ENCODE peak calls at places on chromosomes 2 and 18, in five cellular contexts. V is GM12878, U is K562, R is HepG2, A is H1. F is an unnamed sample.

GRCh38 chr2:237456200-237456731 is 30.8 kb upstream of the MLPH start:
- DNase-seq in A (no peak), R (no peak), U (no peak), V (no peak), F (no peak)

GRCh38 chr2:222982010-222982908 is 69.7 kb upstream of the KCNE4 start:
- DNase-seq in R (peak), A (no peak), U (no peak), V (no peak), F (peak)

GRCh38 chr18:76168206-76168605 is 326.8 kb downstream of the ZNF516 start:
- DNase-seq in A (no peak), R (no peak), V (no peak), U (no peak), F (no peak)

GRCh38 chr2:207163053-207163814 is 2.5 kb downstream of the KLF7 start:
- DNase-seq in A (no peak), V (no peak), R (peak), U (no peak), F (peak)

GRCh38 chr2:48424866-48425265 is 105.1 kb upstream of the STON1 start:
- DNase-seq in A (no peak), V (no peak), U (no peak), R (no peak), F (no peak)

GRCh38 chr2:42813773-42814172 is 21.4 kb upstream of the HAAO start:
- DNase-seq in R (no peak), A (no peak), U (no peak), V (no peak), F (no peak)

GRCh38 chr2:190948671-190949070 is 65.3 kb downstream of the STAT1 start:
- DNase-seq in U (no peak), V (no peak), R (no peak), A (no peak), F (no peak)

GRCh38 chr2:107062599-107063196 is 176.7 kb upstream of the ST6GAL2 start:
- DNase-seq in A (no peak), V (no peak), R (peak), U (no peak), F (peak)

GRCh38 chr18:10265560-10266235 is 188.7 kb upstream of the APCDD1 start:
- DNase-seq in R (no peak), A (no peak), U (no peak), V (no peak), F (no peak)

GRCh38 chr2:175003875-175004729 is 1.1 kb downstream of the CHN1 start:
- DNase-seq in A (no peak), R (no peak), U (no peak), V (no peak), F (peak)

GRCh38 chr18:46310258-46310657 is 206.1 kb downstream of the HAUS1 start:
- DNase-seq in R (no peak), A (no peak), U (no peak), V (no peak), F (no peak)

GRCh38 chr2:23028106-23028505 is 356.9 kb upstream of the KLHL29 start:
- DNase-seq in A (no peak), V (no peak), U (no peak), R (peak), F (no peak)

GRCh38 chr2:236051803-236052202 is 116.4 kb downstream of the GBX2 start:
- DNase-seq in U (no peak), A (no peak), V (no peak), R (no peak), F (no peak)

GRCh38 chr2:205473791-205474190 is 208.5 kb upstream of the NRP2 start:
- DNase-seq in V (no peak), R (no peak), U (no peak), A (no peak), F (no peak)

GRCh38 chr2:5940596-5941535 is 248.7 kb downstream of the SOX11 start:
- DNase-seq in V (no peak), U (no peak), A (no peak), R (no peak), F (no peak)

GRCh38 chr2:223797073-223797472 is 40.3 kb downstream of the AP1S3 start:
- DNase-seq in U (no peak), V (no peak), R (no peak), A (no peak), F (no peak)

GRCh38 chr2:33291278-33292013 is 185.0 kb upstream of the RASGRP3 start:
- DNase-seq in R (peak), U (no peak), V (no peak), A (no peak), F (no peak)

GRCh38 chr2:135056790-135057189 is 4.7 kb downstream of the RAB3GAP1 start:
- DNase-seq in A (no peak), V (no peak), U (no peak), R (no peak), F (peak)

GRCh38 chr2:96324716-96325037 is 440 bp upstream of the ITPRIPL1 start:
- DNase-seq in V (no peak), R (no peak), A (no peak), U (no peak), F (no peak)
- TF ChIP-seq CREB1 in V (no peak), R (no peak), A (no peak), U (no peak), F (no peak)

DNA sequence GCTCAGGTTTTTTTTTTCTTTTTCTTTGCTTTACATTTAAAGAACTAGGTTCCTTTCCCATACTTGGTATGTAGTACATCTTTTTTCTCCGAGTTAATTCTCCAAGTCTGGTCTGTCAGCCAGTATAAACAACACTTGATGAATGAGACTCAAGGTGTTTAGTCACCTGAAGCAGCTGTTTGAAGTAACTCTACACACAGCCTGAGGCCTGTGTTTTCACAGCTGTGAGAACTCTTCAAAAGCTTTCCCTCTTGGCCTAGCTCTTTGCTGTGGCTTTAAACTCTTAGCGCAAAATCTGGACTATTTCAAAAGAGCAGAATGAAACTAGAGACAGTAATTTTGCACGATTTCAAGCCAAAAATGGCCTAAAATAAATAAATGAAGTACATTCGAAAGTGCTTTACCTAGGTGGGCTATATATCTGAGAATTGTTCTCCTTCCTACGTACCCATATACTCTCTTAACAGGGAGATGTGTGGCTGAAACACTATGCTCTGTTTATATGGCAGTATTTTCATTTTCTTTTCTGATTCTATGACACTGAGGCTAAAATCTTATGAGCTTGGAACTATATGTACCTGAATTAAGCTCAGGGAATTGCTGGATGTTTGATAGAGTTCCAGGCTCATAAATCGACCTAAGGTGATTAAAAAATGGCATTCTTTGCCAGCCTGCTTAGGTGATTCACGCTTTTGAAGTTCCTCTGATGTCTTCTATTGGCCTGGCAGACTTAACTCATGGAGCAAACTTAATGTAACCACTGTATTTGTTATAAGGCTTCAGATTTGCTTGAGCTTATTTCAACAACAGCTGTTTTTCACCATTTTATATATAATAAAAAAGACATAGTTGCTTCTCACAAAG is 1044.1 kb upstream of the ZEB2 start:
- DNase-seq in A (no peak), R (no peak), U (no peak), V (no peak), F (no peak)
- H3K4me2 ChIP-seq in A (no peak), R (no peak), U (no peak), V (no peak), F (no peak)

DNA sequence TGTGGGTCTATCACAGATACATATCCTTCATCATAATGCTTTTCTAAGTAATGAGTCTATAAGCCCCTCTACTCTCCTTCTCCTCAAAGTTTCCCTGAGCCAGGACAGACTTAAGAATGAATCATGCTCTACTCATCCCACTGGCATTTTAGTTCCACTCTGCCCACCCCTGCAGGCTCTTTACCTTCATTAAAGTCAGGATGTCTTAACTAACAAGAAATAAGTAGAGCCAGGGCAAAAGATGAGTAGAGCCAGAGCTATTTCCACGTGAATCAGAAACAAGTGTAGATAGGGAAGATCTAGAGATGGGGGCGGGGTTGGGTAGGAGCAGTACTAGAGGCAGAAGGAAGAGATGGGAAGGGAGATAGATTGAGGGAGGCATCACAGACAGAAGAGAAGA is 790.5 kb downstream of the RNF144A start:
- DNase-seq in R (no peak), A (no peak), U (no peak), V (no peak), F (no peak)
- H3K27ac ChIP-seq in R (no peak), A (no peak), U (no peak), V (no peak), F (no peak)

DNA sequence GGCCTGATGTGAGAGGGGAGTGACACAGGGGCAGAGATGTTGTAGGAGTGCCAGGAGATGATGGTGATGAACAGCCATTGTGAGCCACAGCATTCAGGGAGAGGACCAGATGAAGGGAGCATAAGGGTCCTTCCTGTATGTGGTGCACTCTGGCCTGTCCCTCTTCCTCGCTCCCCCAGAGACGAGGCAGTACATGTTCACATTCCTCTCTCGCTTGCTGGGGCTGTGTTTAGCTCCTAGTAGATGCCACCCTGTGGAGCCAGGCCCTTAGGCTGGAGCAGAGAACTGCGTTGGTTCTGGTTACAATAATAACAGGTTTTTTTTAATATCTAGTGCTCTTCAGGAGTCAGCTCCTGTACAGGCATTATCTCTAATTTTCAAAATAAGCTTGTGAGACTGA is 171.1 kb upstream of the MYT1L start:
- DNase-seq in V (no peak), A (no peak), U (no peak), R (no peak), F (no peak)
- TF ChIP-seq CREB1 in V (no peak), A (no peak), U (no peak), R (no peak), F (no peak)

GRCh38 chr18:55265130-55265675 is 305.9 kb upstream of the CCDC68 start:
- DNase-seq in R (no peak), V (no peak), A (no peak), U (no peak), F (no peak)

GRCh38 chr18:55265916-55266488 is 306.7 kb upstream of the CCDC68 start:
- DNase-seq in U (no peak), R (no peak), A (no peak), V (peak), F (no peak)

GRCh38 chr18:55268146-55268545 is 308.9 kb upstream of the CCDC68 start:
- DNase-seq in A (no peak), R (no peak), U (no peak), V (peak), F (no peak)

GRCh38 chr18:55268629-55269275 is 309.5 kb upstream of the CCDC68 start:
- DNase-seq in V (peak), R (no peak), U (no peak), A (no peak), F (no peak)

GRCh38 chr18:55266981-55267380 is 307.7 kb upstream of the CCDC68 start:
- DNase-seq in A (no peak), U (no peak), V (no peak), R (no peak), F (no peak)
- H3K4me2 ChIP-seq in A (no peak), U (no peak), V (peak), R (no peak), F (no peak)

DNA sequence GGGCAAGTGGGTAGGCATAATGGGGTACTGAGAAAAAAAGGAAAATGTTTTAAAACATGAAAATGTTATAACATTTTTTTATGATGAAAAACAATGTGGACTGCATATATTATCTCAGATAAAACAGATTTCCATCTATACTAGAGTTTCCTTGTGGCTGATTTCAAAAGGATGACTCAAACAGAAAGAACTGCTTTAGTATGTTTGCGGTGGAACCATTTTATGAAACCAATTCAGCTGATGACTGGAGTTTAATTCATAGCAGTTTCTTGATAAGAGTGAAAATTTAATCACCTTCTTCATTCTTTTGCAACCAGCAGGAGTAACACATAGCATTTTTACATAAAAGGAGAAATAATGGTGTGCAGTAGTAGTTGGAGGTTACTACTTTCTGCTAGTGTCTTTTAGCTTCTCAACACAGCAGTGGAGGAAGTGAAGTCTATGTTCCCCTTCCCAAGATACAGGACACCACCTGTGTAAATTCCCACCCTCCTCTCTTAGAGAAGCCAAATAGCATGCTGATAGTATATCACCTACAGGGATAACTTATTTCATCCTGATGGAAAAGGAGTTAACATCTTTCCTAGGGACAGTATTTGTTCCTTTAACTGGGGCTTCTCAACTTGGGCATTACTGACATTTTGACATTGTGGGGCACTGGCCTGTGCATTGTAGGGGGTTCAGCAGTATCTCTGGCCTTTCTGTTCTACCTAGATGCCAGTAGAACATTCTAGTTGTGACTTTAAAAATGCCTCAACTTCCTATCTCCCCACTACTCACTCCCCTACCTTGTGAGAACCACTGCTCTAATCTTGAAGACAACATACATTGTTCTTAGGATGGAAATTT is 29.9 kb downstream of the PELI1 start:
- DNase-seq in A (no peak), R (no peak), V (peak), U (no peak), F (peak)
- H3K27ac ChIP-seq in A (no peak), R (no peak), V (peak), U (no peak), F (peak)

F was measured in GM23338.